ENCODE peak calls at places on chromosome 16, in four cellular contexts. One of them, this sample, is unnamed.
A peak's percentile ranks its signal among the peaks of the same experiment; 100 is the strongest.

GRCh38 chr16:31493506-31494125 is 10.7 kb downstream of the SLC5A2 start:
- DNase-seq in bronchial epithelial cell: no peak
- DNase-seq in HCT116: no peak
- DNase-seq in naive thymus-derived CD4-positive, alpha-beta T cell: no peak
- DNase-seq in this sample: no peak

GRCh38 chr16:10465821-10466220 is 80.0 kb downstream of the ATF7IP2 start:
- DNase-seq in bronchial epithelial cell: no peak
- DNase-seq in HCT116: no peak
- DNase-seq in naive thymus-derived CD4-positive, alpha-beta T cell: no peak
- DNase-seq in this sample: no peak

GRCh38 chr16:66899945-66900688 is 18.6 kb downstream of the CDH16 start:
- DNase-seq in bronchial epithelial cell: peak; percentile 70
- DNase-seq in HCT116: no peak
- DNase-seq in naive thymus-derived CD4-positive, alpha-beta T cell: no peak
- DNase-seq in this sample: peak; percentile 18

GRCh38 chr16:8623634-8624033 is 2.1 kb downstream of the METTL22 start:
- DNase-seq in naive thymus-derived CD4-positive, alpha-beta T cell: no peak
- DNase-seq in HCT116: no peak
- DNase-seq in bronchial epithelial cell: peak; percentile 62
- DNase-seq in this sample: no peak

GRCh38 chr16:3959148-3959547 is 78.6 kb upstream of the CREBBP start:
- DNase-seq in naive thymus-derived CD4-positive, alpha-beta T cell: no peak
- DNase-seq in HCT116: no peak
- DNase-seq in bronchial epithelial cell: peak; percentile 67
- DNase-seq in this sample: no peak

GRCh38 chr16:62077998-62078397 is 41.8 kb upstream of the CDH8 start:
- DNase-seq in bronchial epithelial cell: peak; percentile 0
- DNase-seq in HCT116: no peak
- DNase-seq in naive thymus-derived CD4-positive, alpha-beta T cell: no peak
- DNase-seq in this sample: no peak

GRCh38 chr16:56814537-56815432 is 50.2 kb upstream of the SLC12A3 start:
- DNase-seq in naive thymus-derived CD4-positive, alpha-beta T cell: no peak
- DNase-seq in HCT116: no peak
- DNase-seq in bronchial epithelial cell: no peak
- DNase-seq in this sample: no peak

GRCh38 chr16:3022208-3022696 is 1.5 kb downstream of the HCFC1R1 start:
- DNase-seq in bronchial epithelial cell: peak; percentile 90
- DNase-seq in naive thymus-derived CD4-positive, alpha-beta T cell: no peak
- DNase-seq in HCT116: peak; percentile 82
- DNase-seq in this sample: peak; percentile 87

GRCh38 chr16:58829096-58829495 is 95.0 kb upstream of the GOT2 start:
- DNase-seq in HCT116: no peak
- DNase-seq in naive thymus-derived CD4-positive, alpha-beta T cell: no peak
- DNase-seq in bronchial epithelial cell: no peak
- DNase-seq in this sample: no peak

GRCh38 chr16:75319513-75320401 is 68.3 kb upstream of the BCAR1 start:
- DNase-seq in bronchial epithelial cell: peak; percentile 17
- DNase-seq in HCT116: no peak
- DNase-seq in naive thymus-derived CD4-positive, alpha-beta T cell: peak; percentile 27
- DNase-seq in this sample: peak; percentile 72

GRCh38 chr16:15811416-15811777 is 45.4 kb downstream of the MYH11 start:
- DNase-seq in HCT116: no peak
- DNase-seq in bronchial epithelial cell: no peak
- DNase-seq in naive thymus-derived CD4-positive, alpha-beta T cell: no peak
- DNase-seq in this sample: no peak

GRCh38 chr16:75266738-75267630 is 15.6 kb upstream of the BCAR1 start:
- DNase-seq in naive thymus-derived CD4-positive, alpha-beta T cell: no peak
- DNase-seq in bronchial epithelial cell: no peak
- DNase-seq in HCT116: no peak
- DNase-seq in this sample: no peak

GRCh38 chr16:89330177-89330856 is 112.8 kb downstream of the ZNF778 start:
- DNase-seq in HCT116: peak; percentile 92
- DNase-seq in bronchial epithelial cell: peak; percentile 81
- DNase-seq in naive thymus-derived CD4-positive, alpha-beta T cell: peak; percentile 48
- DNase-seq in this sample: no peak

GRCh38 chr16:4322121-4323035 is 6.5 kb downstream of the GLIS2 start:
- DNase-seq in naive thymus-derived CD4-positive, alpha-beta T cell: no peak
- DNase-seq in HCT116: no peak
- DNase-seq in bronchial epithelial cell: no peak
- DNase-seq in this sample: no peak

DNA sequence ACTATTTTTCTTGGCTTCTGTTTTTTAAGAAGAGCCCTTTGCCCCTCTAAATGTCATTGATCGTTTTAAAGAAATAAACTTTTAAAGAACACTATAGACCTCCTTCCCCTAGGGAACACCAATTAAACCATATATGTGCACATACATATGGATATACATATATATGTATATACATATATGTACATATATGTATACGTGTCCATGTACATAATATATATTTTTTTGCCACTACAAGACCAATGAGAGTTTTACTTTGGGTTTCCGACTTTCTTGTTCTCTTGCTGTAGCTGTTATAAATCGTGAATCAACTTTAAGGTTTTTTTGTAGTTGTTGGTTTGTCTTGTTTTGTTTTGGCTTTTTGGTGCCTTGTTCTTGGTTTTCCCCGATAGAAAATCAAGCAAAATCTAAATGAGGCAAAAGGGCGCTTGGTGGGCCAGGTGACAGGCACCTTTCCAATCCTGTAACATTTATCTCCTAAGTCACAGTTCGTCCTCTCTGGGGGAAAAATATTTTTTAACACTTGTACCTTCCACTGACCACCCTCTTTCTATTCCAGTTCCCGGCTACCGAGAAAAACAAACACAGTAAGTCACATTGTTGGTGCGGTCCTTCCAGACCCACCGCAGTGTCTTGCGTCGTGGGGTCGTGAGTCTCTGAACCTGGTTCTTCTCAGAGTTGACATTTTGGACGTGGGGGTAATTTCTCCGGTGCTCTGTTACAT is 4.5 kb downstream of the FOXF1 start:
- DNase-seq in HCT116: no peak
- DNase-seq in naive thymus-derived CD4-positive, alpha-beta T cell: no peak
- DNase-seq in bronchial epithelial cell: no peak
- DNase-seq in this sample: no peak
- H3K4me3 ChIP-seq in HCT116: no peak overlapping the region
- H3K4me3 ChIP-seq in naive thymus-derived CD4-positive, alpha-beta T cell: no peak overlapping the region
- H3K4me3 ChIP-seq in bronchial epithelial cell: no peak overlapping the region
- H3K4me3 ChIP-seq in this sample: peak overlapping the region; percentile 31

GRCh38 chr16:53098526-53099317 is 43.9 kb downstream of the CHD9 start:
- DNase-seq in bronchial epithelial cell: peak; percentile 77
- DNase-seq in HCT116: no peak
- DNase-seq in naive thymus-derived CD4-positive, alpha-beta T cell: peak; percentile 9
- DNase-seq in this sample: peak; percentile 99
- H3K4me3 ChIP-seq in bronchial epithelial cell: no peak overlapping the region
- H3K4me3 ChIP-seq in HCT116: peak overlapping the region; percentile 56
- H3K4me3 ChIP-seq in naive thymus-derived CD4-positive, alpha-beta T cell: peak overlapping the region; percentile 60
- H3K4me3 ChIP-seq in this sample: peak overlapping the region; percentile 47

GRCh38 chr16:704552-705380 is 835 bp downstream of the FBXL16 start:
- DNase-seq in naive thymus-derived CD4-positive, alpha-beta T cell: no peak
- DNase-seq in HCT116: no peak
- DNase-seq in bronchial epithelial cell: no peak
- DNase-seq in this sample: no peak

GRCh38 chr16:707062-707538 is 1.5 kb upstream of the FBXL16 start:
- DNase-seq in bronchial epithelial cell: no peak
- DNase-seq in naive thymus-derived CD4-positive, alpha-beta T cell: no peak
- DNase-seq in HCT116: no peak
- DNase-seq in this sample: no peak

GRCh38 chr16:705748-706188 is at the start of gene FBXL16:
- DNase-seq in HCT116: no peak
- DNase-seq in bronchial epithelial cell: no peak
- DNase-seq in naive thymus-derived CD4-positive, alpha-beta T cell: no peak
- DNase-seq in this sample: no peak

GRCh38 chr16:708019-708418 is 2.4 kb upstream of the FBXL16 start:
- DNase-seq in bronchial epithelial cell: no peak
- DNase-seq in HCT116: no peak
- DNase-seq in naive thymus-derived CD4-positive, alpha-beta T cell: no peak
- DNase-seq in this sample: no peak

DNA sequence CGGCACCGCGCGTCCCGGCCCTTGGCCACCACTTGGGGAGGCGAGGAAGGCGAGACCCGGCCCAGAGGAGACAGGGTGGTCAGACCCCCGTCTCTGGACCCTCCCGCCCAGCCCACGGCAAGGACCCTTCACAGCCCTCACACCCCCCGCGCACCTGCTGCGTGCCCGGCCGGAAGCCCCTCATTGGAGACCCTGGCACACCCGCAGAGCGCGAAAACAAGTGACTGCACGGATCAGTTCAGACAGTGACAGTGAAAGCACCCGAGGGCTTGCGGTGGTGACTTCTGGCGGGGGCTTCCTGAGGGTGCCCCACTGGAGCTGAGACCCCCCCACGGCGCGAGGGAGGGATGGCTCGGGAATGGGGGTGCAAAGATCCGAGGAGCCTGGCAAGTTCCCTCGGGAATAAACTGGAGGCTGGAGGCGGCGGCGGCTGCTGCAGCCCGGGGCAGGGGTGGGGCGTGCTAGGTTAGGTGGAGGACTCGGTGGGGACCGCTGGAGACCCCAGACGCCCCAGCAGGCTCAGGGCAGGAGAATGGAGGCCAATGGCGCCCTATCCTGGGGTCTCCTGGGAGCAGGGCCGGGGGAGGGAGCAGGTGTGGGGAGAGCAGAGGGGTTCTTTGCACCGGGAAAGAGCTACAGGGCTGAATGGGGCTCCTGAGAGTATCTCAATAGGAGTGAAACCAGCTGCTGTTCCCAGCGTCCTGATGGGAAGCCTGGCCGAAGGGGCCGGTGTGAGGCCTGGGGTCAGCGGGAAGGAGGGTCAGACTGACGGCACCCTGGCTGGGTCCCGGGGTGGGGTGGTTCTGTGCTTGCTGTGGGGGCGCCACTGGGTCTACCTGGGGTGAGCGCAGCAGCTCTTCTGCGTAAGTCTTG is 824 bp upstream of the FBXL16 start:
- DNase-seq in naive thymus-derived CD4-positive, alpha-beta T cell: no peak
- DNase-seq in bronchial epithelial cell: no peak
- DNase-seq in HCT116: no peak
- DNase-seq in this sample: no peak
- H3K4me3 ChIP-seq in naive thymus-derived CD4-positive, alpha-beta T cell: no peak overlapping the region
- H3K4me3 ChIP-seq in bronchial epithelial cell: no peak overlapping the region
- H3K4me3 ChIP-seq in HCT116: peak overlapping the region; percentile 4
- H3K4me3 ChIP-seq in this sample: peak overlapping the region; percentile 11

GRCh38 chr16:86285938-86286921 is 224.1 kb upstream of the FOXF1 start:
- DNase-seq in HCT116: no peak
- DNase-seq in bronchial epithelial cell: no peak
- DNase-seq in naive thymus-derived CD4-positive, alpha-beta T cell: no peak
- DNase-seq in this sample: no peak
- H3K4me3 ChIP-seq in HCT116: no peak overlapping the region
- H3K4me3 ChIP-seq in bronchial epithelial cell: no peak overlapping the region
- H3K4me3 ChIP-seq in naive thymus-derived CD4-positive, alpha-beta T cell: no peak overlapping the region
- H3K4me3 ChIP-seq in this sample: no peak overlapping the region

DNA sequence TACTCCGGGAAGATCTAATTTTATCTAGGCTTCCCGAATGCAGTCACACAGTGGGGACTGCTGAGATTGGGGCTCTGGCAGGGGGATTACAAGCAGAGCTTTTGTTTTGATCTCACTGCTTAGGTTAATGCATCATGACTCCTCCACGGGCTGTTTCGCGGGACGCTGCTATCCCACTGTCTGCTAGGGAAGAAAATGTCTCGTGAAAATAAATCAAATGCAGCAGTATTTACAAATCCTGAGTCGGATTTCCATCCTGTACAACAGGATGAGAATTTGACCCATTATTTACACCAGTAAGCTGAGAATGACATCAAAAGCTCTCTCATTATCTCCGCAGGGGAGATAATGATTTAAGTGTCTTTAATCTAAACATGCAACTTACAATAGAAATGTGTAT is 83.7 kb downstream of the CDH11 start:
- DNase-seq in HCT116: no peak
- DNase-seq in bronchial epithelial cell: no peak
- DNase-seq in naive thymus-derived CD4-positive, alpha-beta T cell: no peak
- DNase-seq in this sample: no peak
- H3K4me3 ChIP-seq in HCT116: no peak overlapping the region
- H3K4me3 ChIP-seq in bronchial epithelial cell: no peak overlapping the region
- H3K4me3 ChIP-seq in naive thymus-derived CD4-positive, alpha-beta T cell: no peak overlapping the region
- H3K4me3 ChIP-seq in this sample: no peak overlapping the region

DNA sequence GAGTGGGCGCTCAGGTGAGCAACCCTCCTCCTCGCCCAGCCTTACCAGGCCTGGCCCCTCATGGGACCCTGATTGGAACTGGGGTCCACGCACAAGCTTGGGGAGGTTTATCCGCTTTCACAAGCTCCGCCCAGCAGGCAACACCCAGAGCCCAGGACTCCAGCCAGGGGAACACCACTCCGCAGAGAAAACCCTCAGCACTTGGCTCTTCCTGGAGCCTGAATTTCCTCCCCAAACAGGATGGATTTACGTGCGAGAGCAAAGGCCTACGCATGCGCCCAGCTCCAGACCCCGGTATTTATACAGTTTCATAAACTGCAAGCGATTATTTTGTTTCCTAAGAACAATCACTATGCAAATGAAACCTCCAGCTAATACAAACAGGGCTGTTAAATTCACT is 22.9 kb downstream of the ZNF423 start:
- DNase-seq in HCT116: no peak
- DNase-seq in naive thymus-derived CD4-positive, alpha-beta T cell: no peak
- DNase-seq in bronchial epithelial cell: no peak
- DNase-seq in this sample: no peak
- H3K4me3 ChIP-seq in HCT116: no peak overlapping the region
- H3K4me3 ChIP-seq in naive thymus-derived CD4-positive, alpha-beta T cell: no peak overlapping the region
- H3K4me3 ChIP-seq in bronchial epithelial cell: no peak overlapping the region
- H3K4me3 ChIP-seq in this sample: no peak overlapping the region

GRCh38 chr16:70740174-70740918 is 54.5 kb upstream of the MTSS2 start:
- DNase-seq in HCT116: no peak
- DNase-seq in naive thymus-derived CD4-positive, alpha-beta T cell: no peak
- DNase-seq in bronchial epithelial cell: no peak
- DNase-seq in this sample: no peak

GRCh38 chr16:70736454-70737376 is 50.9 kb upstream of the MTSS2 start:
- DNase-seq in naive thymus-derived CD4-positive, alpha-beta T cell: peak; percentile 15
- DNase-seq in HCT116: no peak
- DNase-seq in bronchial epithelial cell: no peak
- DNase-seq in this sample: no peak

GRCh38 chr16:70737377-70738082 is 51.7 kb upstream of the MTSS2 start:
- DNase-seq in naive thymus-derived CD4-positive, alpha-beta T cell: peak; percentile 81
- DNase-seq in HCT116: no peak
- DNase-seq in bronchial epithelial cell: no peak
- DNase-seq in this sample: peak; percentile 78

GRCh38 chr16:70739389-70739788 is 53.5 kb upstream of the MTSS2 start:
- DNase-seq in HCT116: no peak
- DNase-seq in naive thymus-derived CD4-positive, alpha-beta T cell: no peak
- DNase-seq in bronchial epithelial cell: no peak
- DNase-seq in this sample: no peak

GRCh38 chr16:70738083-70738977 is 52.5 kb upstream of the MTSS2 start:
- DNase-seq in bronchial epithelial cell: peak; percentile 54
- DNase-seq in naive thymus-derived CD4-positive, alpha-beta T cell: peak; percentile 17
- DNase-seq in HCT116: no peak
- DNase-seq in this sample: no peak
- H3K4me3 ChIP-seq in bronchial epithelial cell: no peak overlapping the region
- H3K4me3 ChIP-seq in naive thymus-derived CD4-positive, alpha-beta T cell: no peak overlapping the region
- H3K4me3 ChIP-seq in HCT116: no peak overlapping the region
- H3K4me3 ChIP-seq in this sample: no peak overlapping the region